ENCODE peak calls at places on chromosomes 6 and 20, in four cellular contexts. E, U, J and A are unnamed samples.

GRCh38 chr6:43768983-43769525 is 957 bp upstream of the VEGFA start:
- DNase-seq in E (peak; percentile 92), J (peak; percentile 91), U (no peak), A (no peak)

GRCh38 chr6:46592046-46592445 is 60.6 kb downstream of the CYP39A1 start:
- DNase-seq in J (no peak), U (no peak), E (no peak), A (no peak)

GRCh38 chr20:47241345-47241781 is 115.1 kb downstream of the ZMYND8 start:
- DNase-seq in E (peak; percentile 61), U (peak; percentile 58), J (peak; percentile 99), A (no peak)

GRCh38 chr20:62792182-62792939 is 3.9 kb upstream of the MRGBP start:
- DNase-seq in J (peak; percentile 77), U (peak; percentile 87), E (peak; percentile 59), A (no peak)

GRCh38 chr6:138087549-138087948 is 19.7 kb downstream of the PERP start:
- DNase-seq in J (no peak), E (peak; percentile 30), U (peak; percentile 18), A (no peak)

GRCh38 chr6:8108031-8108660 is 5.8 kb upstream of the EEF1E1 start:
- DNase-seq in E (peak; percentile 95), U (peak; percentile 95), J (peak; percentile 99), A (no peak)

GRCh38 chr20:58310291-58310782 is 822 bp downstream of the RAB22A start:
- DNase-seq in E (peak; percentile 61), U (peak; percentile 23), J (peak; percentile 14), A (peak; percentile 26)

GRCh38 chr20:24605937-24606455 is 136.6 kb downstream of the SYNDIG1 start:
- DNase-seq in U (no peak), J (no peak), E (no peak), A (no peak)

GRCh38 chr20:22403860-22404608 is 180.3 kb downstream of the FOXA2 start:
- DNase-seq in J (no peak), E (peak; percentile 15), U (peak; percentile 1), A (no peak)

GRCh38 chr6:43983632-43984031 is 143.6 kb downstream of the MRPL14 start:
- DNase-seq in J (no peak), E (no peak), U (no peak), A (no peak)

GRCh38 chr20:35714127-35714526 is 14.9 kb downstream of the ROMO1 start:
- DNase-seq in J (no peak), U (no peak), E (no peak), A (no peak)

GRCh38 chr20:58524814-58525213 is 9.6 kb upstream of the APCDD1L start:
- DNase-seq in E (peak; percentile 66), J (peak; percentile 85), U (no peak), A (no peak)

GRCh38 chr20:9912858-9913434 is 74.1 kb upstream of the PAK5 start:
- DNase-seq in E (peak; percentile 48), J (peak; percentile 42), U (peak; percentile 35), A (no peak)

GRCh38 chr6:10720229-10720959 is 2.5 kb upstream of the TMEM14C start:
- DNase-seq in J (peak; percentile 17), U (no peak), E (peak; percentile 71), A (peak; percentile 65)

GRCh38 chr20:57352305-57352704 is 1.2 kb downstream of the RAE1 start:
- DNase-seq in E (peak; percentile 8), J (no peak), U (no peak), A (no peak)

GRCh38 chr6:21578523-21578922 is 15.0 kb upstream of the SOX4 start:
- DNase-seq in U (no peak), J (no peak), E (no peak), A (no peak)

GRCh38 chr6:87436435-87436834 is 28.7 kb downstream of the CFAP206 start:
- DNase-seq in J (peak; percentile 73), E (peak; percentile 62), U (peak; percentile 76), A (peak; percentile 45)

GRCh38 chr6:163706688-163707087 is 292.2 kb downstream of the QKI start:
- DNase-seq in U (no peak), J (no peak), E (no peak), A (no peak)

GRCh38 chr20:237479-237878 is 10.4 kb downstream of the DEFB129 start:
- DNase-seq in U (no peak), E (peak; percentile 1), J (peak; percentile 5), A (no peak)

GRCh38 chr20:1734269-1734858 is 76.8 kb upstream of the SIRPG start:
- DNase-seq in E (peak; percentile 62), U (no peak), J (no peak), A (peak; percentile 44)

GRCh38 chr20:34062651-34063482 is 49.2 kb downstream of the EIF2S2 start:
- DNase-seq in J (peak; percentile 62), U (peak; percentile 56), E (peak; percentile 89), A (no peak)

GRCh38 chr6:20403766-20404640 is 2.3 kb downstream of the E2F3 start:
- DNase-seq in E (peak; percentile 82), U (peak; percentile 84), J (peak; percentile 58), A (peak; percentile 56)

GRCh38 chr20:63538204-63539091 is 1.3 kb upstream of the PTK6 start:
- DNase-seq in U (peak; percentile 60), E (no peak), J (peak; percentile 22), A (no peak)

GRCh38 chr20:57157106-57157691 is 109.2 kb downstream of the BMP7 start:
- DNase-seq in E (no peak), J (no peak), U (no peak), A (no peak)

GRCh38 chr6:35220711-35221110 is 7.0 kb downstream of the SCUBE3 start:
- DNase-seq in J (no peak), U (no peak), E (no peak), A (no peak)

GRCh38 chr6:5866547-5867051 is 140.1 kb downstream of the NRN1 start:
- DNase-seq in E (peak; percentile 78), U (peak; percentile 57), J (peak; percentile 41), A (peak; percentile 38)

GRCh38 chr20:962223-962622 is 39.9 kb downstream of the RSPO4 start:
- DNase-seq in J (no peak), E (no peak), U (no peak), A (no peak)

GRCh38 chr20:61901421-61902212 is 164.1 kb downstream of the TAF4 start:
- DNase-seq in U (no peak), E (peak; percentile 60), J (peak; percentile 4), A (no peak)

GRCh38 chr6:72218125-72218524 is 331.8 kb downstream of the RIMS1 start:
- DNase-seq in U (peak; percentile 43), J (peak; percentile 38), E (peak; percentile 61), A (no peak)

GRCh38 chr6:111872521-111873177 is 603 bp downstream of the FYN start:
- DNase-seq in E (peak; percentile 67), J (peak; percentile 30), U (no peak), A (peak; percentile 84)

GRCh38 chr6:149454405-149454848 is 30.4 kb downstream of the ZC3H12D start:
- DNase-seq in J (peak; percentile 84), E (peak; percentile 95), U (peak; percentile 69), A (no peak)

GRCh38 chr6:26268659-26269402 is 96.2 kb upstream of the BTN3A2 start:
- DNase-seq in J (peak; percentile 65), E (peak; percentile 44), U (peak; percentile 41), A (no peak)

GRCh38 chr6:125748534-125749111 is 809 bp upstream of the HEY2 start:
- DNase-seq in J (peak; percentile 10), E (peak; percentile 49), U (peak; percentile 56), A (no peak)

GRCh38 chr20:50403565-50404418 is 106.4 kb upstream of the PTPN1 start:
- DNase-seq in J (no peak), U (peak; percentile 38), E (no peak), A (no peak)
- H3K4me3 ChIP-seq in J (no peak overlapping the region), U (no peak overlapping the region), E (no peak overlapping the region), A (no peak overlapping the region)

GRCh38 chr20:37390891-37391525 is 45.1 kb downstream of the SRC start:
- DNase-seq in U (no peak), E (no peak), J (no peak), A (no peak)

GRCh38 chr20:37389241-37389747 is 43.4 kb downstream of the SRC start:
- DNase-seq in E (no peak), J (no peak), U (no peak), A (no peak)

GRCh38 chr20:37390503-37390890 is 44.6 kb downstream of the SRC start:
- DNase-seq in E (no peak), J (no peak), U (no peak), A (no peak)

GRCh38 chr20:37388831-37389230 is 42.9 kb downstream of the SRC start:
- DNase-seq in E (no peak), U (no peak), J (no peak), A (peak; percentile 21)

DNA sequence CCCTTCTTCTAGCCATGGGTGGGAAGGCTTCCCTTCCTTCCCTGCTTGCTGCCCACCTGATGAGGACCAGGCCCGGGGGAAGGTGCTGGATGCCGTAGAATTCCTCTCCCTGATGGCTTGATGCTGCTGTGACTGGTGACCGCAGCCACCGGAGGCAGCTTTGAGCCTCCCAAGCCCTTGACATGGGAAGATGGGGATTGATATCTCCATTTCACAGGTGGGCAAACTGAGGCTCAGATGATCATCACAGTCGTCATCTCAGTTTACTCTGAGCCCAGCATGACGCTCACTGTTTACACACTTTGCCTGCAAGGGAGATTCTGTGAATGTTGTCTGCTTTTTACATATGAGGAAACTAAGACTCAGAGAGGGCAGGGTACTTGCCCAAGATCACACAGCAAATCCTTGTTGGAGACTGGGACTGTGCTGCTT is 43.9 kb downstream of the SRC start:
- DNase-seq in J (no peak), U (no peak), E (no peak), A (no peak)
- H3K36me3 ChIP-seq in J (peaks cover 41% of the 10 kb centered on the region), U (peaks cover 92% of the 10 kb centered on the region), E (no peaks in the 10 kb centered on the region), A (no peaks in the 10 kb centered on the region)

DNA sequence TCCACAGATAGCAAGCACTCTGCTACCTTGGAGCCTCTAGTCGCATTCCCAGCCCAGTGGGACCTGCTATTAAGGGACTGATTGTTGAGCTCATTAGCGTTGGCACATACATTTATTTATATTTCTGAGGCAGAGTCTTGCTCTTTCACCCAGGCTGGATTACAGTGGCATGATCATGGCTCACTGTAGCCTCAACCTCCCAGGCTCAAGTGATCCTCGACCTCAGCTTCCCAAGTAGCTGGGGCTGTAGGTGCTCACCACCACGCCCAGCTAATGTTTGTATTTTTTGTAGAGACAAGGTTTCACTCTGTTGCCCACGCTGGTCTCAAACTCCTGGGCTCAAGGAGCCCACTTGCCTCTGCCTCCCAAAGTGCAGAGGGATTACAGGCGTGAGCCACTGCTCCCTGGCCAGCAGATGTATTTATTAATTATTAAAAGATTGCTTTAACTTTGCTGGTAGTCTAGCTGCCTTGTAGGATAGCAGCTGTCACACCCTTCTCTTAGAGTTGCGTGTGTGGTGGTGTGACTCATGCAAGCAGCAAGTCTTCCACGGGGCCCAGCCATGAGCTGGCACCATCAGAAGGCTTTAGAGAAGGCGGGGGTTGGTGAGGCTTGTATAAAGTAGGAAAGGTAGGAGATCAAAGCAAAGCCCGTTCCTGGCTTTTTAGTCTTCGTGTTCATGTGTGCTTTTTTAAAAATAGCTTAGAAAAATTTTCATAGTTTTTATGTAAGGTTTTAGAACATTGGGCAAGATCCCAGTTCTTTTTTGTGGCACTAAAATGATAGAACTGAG is 16.5 kb downstream of the ACTR5 start:
- DNase-seq in U (peak; percentile 83), J (peak; percentile 93), E (peak; percentile 97), A (no peak)
- H3K4me3 ChIP-seq in U (no peak overlapping the region), J (no peak overlapping the region), E (no peak overlapping the region), A (no peak overlapping the region)

DNA sequence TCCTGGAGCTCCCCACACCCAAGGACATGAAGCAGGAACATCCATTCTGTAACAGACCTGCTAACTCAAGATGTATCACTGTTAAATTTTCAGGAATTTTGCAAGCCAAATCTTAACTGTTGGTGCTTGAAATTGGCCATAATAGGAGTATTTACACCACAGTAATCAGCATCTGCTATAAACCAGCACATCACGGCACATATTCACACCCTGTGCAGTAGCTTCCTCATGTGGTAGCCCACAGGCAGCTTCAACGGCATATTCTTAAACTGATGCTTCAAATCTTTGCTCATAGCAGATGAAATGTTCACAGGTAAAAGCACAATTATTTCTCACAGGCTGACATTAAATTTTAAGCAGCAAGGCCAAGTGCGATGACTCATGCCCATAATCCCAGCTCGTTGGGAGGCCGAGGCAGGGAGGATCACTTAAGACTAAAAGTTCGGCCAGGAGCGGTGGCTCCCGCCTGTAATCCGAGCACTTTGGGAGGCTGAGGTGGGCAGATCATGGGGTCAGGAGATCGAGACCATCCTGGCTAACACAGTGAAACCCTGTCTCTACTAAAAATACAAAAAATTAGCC is 43.5 kb upstream of the LYRM2 start:
- DNase-seq in U (no peak), E (no peak), J (no peak), A (no peak)
- H3K36me3 ChIP-seq in U (peaks cover 50% of the 10 kb centered on the region), E (peaks cover 37% of the 10 kb centered on the region), J (peaks cover 56% of the 10 kb centered on the region), A (peaks cover 64% of the 10 kb centered on the region)